ENCODE peak calls at places on chromosomes 6 and 20, in nine cellular contexts. P, S, G, C, Y, X, R, U and B are unnamed samples.

GRCh38 chr20:59082077-59082740 is 39.6 kb upstream of the PRELID3B start:
- DNase-seq in Y (peak), P (no peak), R (no peak), C (peak), U (no peak), S (peak), X (no peak), G (no peak), B (peak)

GRCh38 chr20:47287609-47288144 is 68.8 kb downstream of the ZMYND8 start:
- DNase-seq in X (no peak), Y (no peak), U (no peak), G (no peak), R (no peak), S (no peak), C (no peak), P (no peak), B (no peak)

GRCh38 chr20:60036346-60037119 is 78.3 kb downstream of the CDH26 start:
- DNase-seq in C (no peak), R (no peak), S (no peak), P (no peak), G (no peak), U (no peak), Y (no peak), X (no peak), B (no peak)

GRCh38 chr20:42192321-42192720 is 574.1 kb upstream of the CHD6 start:
- DNase-seq in U (no peak), S (no peak), G (no peak), X (no peak), Y (no peak), R (no peak), P (no peak), C (no peak), B (no peak)

GRCh38 chr6:37340639-37340943 is 13.2 kb upstream of the RNF8 start:
- DNase-seq in U (no peak), X (no peak), G (no peak), Y (no peak), P (no peak), R (no peak), S (peak), C (no peak), B (no peak)

GRCh38 chr6:44046516-44047178 is 80.6 kb downstream of the MRPL14 start:
- DNase-seq in X (no peak), C (no peak), R (no peak), Y (no peak), P (no peak), U (peak), G (no peak), S (no peak), B (no peak)

GRCh38 chr6:169038691-169039090 is 215.0 kb downstream of the THBS2 start:
- DNase-seq in S (no peak), G (no peak), X (no peak), R (no peak), U (no peak), C (no peak), P (no peak), Y (no peak), B (no peak)

GRCh38 chr6:169906741-169907418 is 155.5 kb downstream of the ERMARD start:
- DNase-seq in C (no peak), G (no peak), U (no peak), R (no peak), P (no peak), S (no peak), Y (no peak), X (no peak), B (no peak)

GRCh38 chr6:38450717-38451116 is 189.0 kb downstream of the BTBD9 start:
- DNase-seq in Y (no peak), R (no peak), X (no peak), P (no peak), C (no peak), U (no peak), G (no peak), S (no peak), B (no peak)

GRCh38 chr20:43710370-43711044 is 16.3 kb downstream of the GTSF1L start:
- DNase-seq in S (no peak), P (no peak), C (no peak), U (no peak), R (no peak), X (no peak), G (no peak), Y (no peak), B (no peak)

GRCh38 chr6:147285087-147285855 is 81.1 kb downstream of the STXBP5 start:
- DNase-seq in P (peak), Y (peak), R (no peak), C (no peak), G (peak), X (peak), U (no peak), S (peak), B (peak)

GRCh38 chr6:138107752-138108592 is 753 bp upstream of the PERP start:
- DNase-seq in U (no peak), S (no peak), C (no peak), Y (no peak), P (peak), R (no peak), X (peak), G (peak), B (peak)

DNA sequence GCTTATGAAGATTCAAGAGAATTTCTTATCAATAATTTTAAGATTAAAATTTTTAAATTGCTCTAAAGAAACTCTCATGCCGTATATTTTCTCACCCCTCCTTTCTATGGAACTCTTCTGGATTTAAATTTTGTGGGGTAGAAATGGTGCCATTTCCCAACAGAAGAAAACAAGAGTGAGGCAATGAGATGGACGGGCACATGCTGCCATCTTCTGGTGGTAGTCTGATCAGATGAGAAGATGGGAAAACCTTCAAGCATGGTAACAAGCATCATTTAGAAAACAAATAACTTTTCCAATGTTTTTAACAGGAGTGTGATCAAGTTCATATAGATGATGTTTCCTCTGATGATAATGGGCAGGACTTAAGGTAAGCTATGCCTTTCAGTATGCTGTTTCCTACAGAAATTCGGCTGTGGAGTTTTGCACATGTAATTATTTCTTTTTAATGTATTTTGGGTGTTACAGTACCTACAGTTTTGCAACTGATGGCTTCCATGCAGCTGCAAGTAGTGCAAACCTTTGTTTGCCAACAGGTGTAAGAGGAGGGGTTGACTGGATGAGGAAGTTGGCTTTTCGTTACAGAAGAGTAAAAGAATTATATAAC is 271.4 kb downstream of the EYA4 start:
- DNase-seq in Y (peak), X (peak), P (peak), G (peak), S (peak), R (peak), C (no peak), U (peak), B (peak)
- H3K4me3 ChIP-seq in Y (no peak), X (no peak), P (no peak), G (no peak), S (no peak), R (no peak), C (no peak), U (no peak), B (no peak)

DNA sequence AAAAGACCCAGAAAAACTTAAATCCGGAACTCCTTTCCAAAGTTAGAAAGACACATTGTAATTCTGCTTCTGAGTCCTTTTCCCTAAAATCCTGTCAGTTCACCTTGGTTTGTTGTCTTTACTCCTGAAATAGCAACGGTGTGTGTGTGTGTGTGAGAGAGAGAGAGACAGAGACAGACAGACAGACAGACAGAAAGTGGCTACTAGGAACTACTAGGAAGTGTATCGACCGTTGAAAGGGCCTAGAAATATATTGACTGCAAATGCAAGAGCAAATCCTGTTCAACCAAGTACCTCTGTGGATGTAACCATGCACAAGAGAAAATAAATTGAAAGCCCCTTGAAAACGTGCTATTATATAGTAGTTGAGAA is 100.0 kb upstream of the MLIP start:
- DNase-seq in U (no peak), C (no peak), P (no peak), S (no peak), X (no peak), G (no peak), R (no peak), Y (no peak), B (no peak)
- H3K4me3 ChIP-seq in U (no peak), C (no peak), P (no peak), S (no peak), X (no peak), G (no peak), R (no peak), Y (no peak), B (no peak)

GRCh38 chr6:128327890-128328289 is 192.5 kb downstream of the PTPRK start:
- DNase-seq in G (peak), S (peak), X (no peak), Y (peak), P (no peak), R (no peak), U (no peak), C (no peak), B (peak)

GRCh38 chr6:128335963-128336362 is 184.4 kb downstream of the PTPRK start:
- DNase-seq in C (no peak), U (no peak), X (no peak), G (no peak), P (no peak), R (no peak), S (no peak), Y (no peak), B (no peak)

GRCh38 chr6:128336436-128337095 is 183.8 kb downstream of the PTPRK start:
- DNase-seq in X (no peak), Y (no peak), R (no peak), G (no peak), S (peak), P (no peak), C (no peak), U (no peak), B (no peak)

GRCh38 chr6:128337619-128338018 is 182.8 kb downstream of the PTPRK start:
- DNase-seq in P (no peak), G (no peak), Y (peak), X (no peak), C (no peak), U (no peak), S (peak), R (no peak), B (no peak)

DNA sequence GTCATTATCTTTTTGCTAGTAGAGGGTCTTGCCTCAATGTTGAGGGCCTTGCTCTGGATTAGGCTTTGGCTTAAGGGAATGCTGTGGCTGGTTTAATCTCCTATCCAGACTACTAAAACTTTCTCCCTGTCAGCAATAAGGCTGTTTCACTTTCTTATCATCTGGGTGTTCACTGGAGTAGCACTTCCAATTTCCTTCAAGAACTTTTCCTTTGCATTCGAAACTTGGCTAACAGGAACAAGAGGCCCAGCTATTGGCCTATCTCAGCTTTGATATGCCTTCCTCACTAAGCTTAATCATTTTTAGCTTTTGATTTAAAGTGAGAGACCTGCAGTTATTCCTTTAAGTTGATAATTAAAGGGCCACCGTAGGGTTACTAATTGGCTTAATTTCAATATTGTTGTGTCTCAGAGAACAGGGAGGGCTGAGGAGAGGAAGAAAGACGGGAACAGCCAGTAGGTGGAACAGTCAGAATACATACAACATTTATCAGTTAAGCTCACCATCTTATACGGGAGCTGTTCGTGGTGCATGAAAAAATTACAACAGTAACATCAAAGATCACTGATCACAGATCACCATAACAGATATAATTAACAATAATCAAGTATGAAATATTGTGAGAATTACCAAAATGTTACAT is 186.7 kb downstream of the PTPRK start:
- DNase-seq in S (no peak), R (no peak), G (no peak), U (no peak), C (no peak), Y (no peak), X (no peak), P (no peak), B (no peak)
- H3K4me3 ChIP-seq in S (no peak), R (no peak), G (no peak), U (no peak), C (no peak), Y (no peak), X (no peak), P (no peak), B (no peak)

GRCh38 chr6:159832941-159833340 is 32.9 kb downstream of the PNLDC1 start:
- DNase-seq in P (no peak), C (no peak), X (no peak), S (no peak), G (no peak), U (no peak), Y (no peak), R (no peak), B (no peak)
- H3K4me3 ChIP-seq in P (no peak), C (no peak), X (no peak), S (no peak), G (no peak), U (no peak), Y (no peak), R (no peak), B (no peak)

GRCh38 chr20:3157817-3158216 is 1.8 kb downstream of the FASTKD5 start:
- DNase-seq in C (no peak), Y (no peak), G (no peak), X (no peak), S (no peak), U (no peak), R (no peak), P (no peak), B (no peak)
- H3K4me3 ChIP-seq in C (peak), Y (peak), G (peak), X (peak), S (peak), U (peak), R (peak), P (no peak), B (no peak)

GRCh38 chr20:58016779-58017178 is 211.7 kb downstream of the ANKRD60 start:
- DNase-seq in G (no peak), X (no peak), Y (no peak), S (no peak), P (no peak), R (no peak), C (no peak), U (no peak), B (no peak)
- H3K4me3 ChIP-seq in G (no peak), X (no peak), Y (peak), S (no peak), P (no peak), R (no peak), C (no peak), U (no peak), B (no peak)